ENCODE peak calls at places on chromosomes 13 and 19, in seven cellular contexts. N is dorsolateral prefrontal cortex; Z is CD8-positive, alpha-beta T cell; S is OCI-LY7; M is thoracic aorta; G is endothelial cell; X is fibroblast of lung. D is an unnamed sample.

GRCh38 chr13:100673376-100673830 is 1.2 kb downstream of the TMTC4 start:
- DNase-seq in N (no peak), Z (no peak), S (no peak), M (no peak), G (peak), X (no peak), D (no peak)

GRCh38 chr19:50896591-50897190 is 14.5 kb downstream of the KLK4 start:
- DNase-seq in N (no peak), Z (no peak), S (peak), M (no peak), G (no peak), X (peak), D (peak)

GRCh38 chr19:16067205-16067938 is 8.9 kb upstream of the TPM4 start:
- DNase-seq in N (no peak), Z (no peak), S (no peak), M (peak), G (no peak), X (peak), D (no peak)

GRCh38 chr19:38556521-38557174 is 61.1 kb downstream of the MAP4K1 start:
- DNase-seq in N (no peak), Z (no peak), S (peak), M (no peak), G (no peak), X (no peak), D (no peak)

GRCh38 chr19:39148939-39149529 is 23.4 kb downstream of the PAK4 start:
- DNase-seq in N (no peak), Z (no peak), S (no peak), M (no peak), G (no peak), X (no peak), D (no peak)

GRCh38 chr13:93861818-93862217 is 617.7 kb downstream of the DCT start:
- DNase-seq in N (no peak), Z (no peak), S (no peak), M (no peak), G (no peak), X (peak), D (no peak)

GRCh38 chr19:1252221-1252817 is 3.9 kb downstream of the MIDN start:
- DNase-seq in N (no peak), Z (peak), S (peak), M (peak), G (peak), X (peak), D (peak)

GRCh38 chr19:30968210-30968609 is 381.0 kb downstream of the TSHZ3 start:
- DNase-seq in N (no peak), Z (no peak), S (no peak), M (no peak), G (no peak), X (no peak), D (no peak)

GRCh38 chr13:72875233-72875632 is 93.3 kb downstream of the PIBF1 start:
- DNase-seq in N (no peak), Z (no peak), S (no peak), M (no peak), G (no peak), X (peak), D (no peak)

GRCh38 chr13:44293354-44293753 is 80.3 kb upstream of the SERP2 start:
- DNase-seq in N (no peak), Z (no peak), S (no peak), M (no peak), G (no peak), X (no peak), D (no peak)

GRCh38 chr13:24671367-24672117 is 8.7 kb upstream of the ATP12A start:
- DNase-seq in N (no peak), Z (no peak), S (peak), M (no peak), G (peak), X (peak), D (peak)

GRCh38 chr19:3060852-3061182 is 1.5 kb downstream of the TLE5 start:
- DNase-seq in N (no peak), Z (no peak), S (no peak), M (no peak), G (no peak), X (no peak), D (no peak)

GRCh38 chr19:4694211-4694987 is 24.3 kb upstream of the MYDGF start:
- DNase-seq in N (peak), Z (no peak), S (no peak), M (no peak), G (no peak), X (peak), D (no peak)

GRCh38 chr19:35153701-35154534 is 617 bp upstream of the FXYD5 start:
- DNase-seq in N (no peak), Z (peak), S (peak), M (no peak), G (peak), X (peak), D (peak)

GRCh38 chr13:76019421-76020044 is 383.4 kb downstream of the LMO7 start:
- DNase-seq in N (peak), Z (no peak), S (peak), M (no peak), G (peak), X (peak), D (no peak)
- TF ChIP-seq CTCF in N (peak), Z (no peak), S (peak), M (no peak), G (no peak), X (no peak), D (peak)

GRCh38 chr19:8610041-8610927 is at the start of gene ADAMTS10:
- DNase-seq in N (no peak), Z (no peak), S (no peak), M (no peak), G (peak), X (peak), D (peak)

GRCh38 chr19:8611391-8611883 is 922 bp upstream of the ADAMTS10 start:
- DNase-seq in N (no peak), Z (no peak), S (no peak), M (no peak), G (no peak), X (peak), D (no peak)

GRCh38 chr19:8608858-8609209 is 1.7 kb downstream of the ADAMTS10 start:
- DNase-seq in N (no peak), Z (no peak), S (no peak), M (no peak), G (no peak), X (no peak), D (no peak)

GRCh38 chr19:8610928-8611284 is 391 bp upstream of the ADAMTS10 start:
- DNase-seq in N (no peak), Z (no peak), S (no peak), M (no peak), G (no peak), X (no peak), D (no peak)

GRCh38 chr19:8609210-8610040 is 1.1 kb downstream of the ADAMTS10 start:
- DNase-seq in N (peak), Z (no peak), S (no peak), M (peak), G (peak), X (peak), D (peak)
- TF ChIP-seq CTCF in N (no peak), Z (no peak), S (no peak), M (peak), G (no peak), X (peak), D (no peak)

GRCh38 chr13:48749699-48750473 is 96.2 kb downstream of the CYSLTR2 start:
- DNase-seq in N (peak), Z (peak), S (peak), M (peak), G (peak), X (peak), D (peak)
- TF ChIP-seq CTCF in N (peak), Z (no peak), S (peak), M (peak), G (no peak), X (peak), D (peak)

GRCh38 chr19:45348367-45349125 is 8.0 kb downstream of the KLC3 start:
- DNase-seq in N (no peak), Z (no peak), S (no peak), M (no peak), G (no peak), X (no peak), D (no peak)

GRCh38 chr19:45344621-45345505 is 4.3 kb downstream of the KLC3 start:
- DNase-seq in N (no peak), Z (no peak), S (no peak), M (no peak), G (no peak), X (no peak), D (no peak)

GRCh38 chr19:45347570-45348366 is 7.2 kb downstream of the KLC3 start:
- DNase-seq in N (no peak), Z (no peak), S (no peak), M (no peak), G (no peak), X (no peak), D (no peak)

GRCh38 chr19:45345506-45345860 is 4.9 kb downstream of the KLC3 start:
- DNase-seq in N (no peak), Z (no peak), S (no peak), M (no peak), G (no peak), X (no peak), D (no peak)

GRCh38 chr19:45346449-45346848 is 5.9 kb downstream of the KLC3 start:
- DNase-seq in N (no peak), Z (no peak), S (no peak), M (no peak), G (no peak), X (no peak), D (no peak)
- TF ChIP-seq CTCF in N (no peak), Z (no peak), S (no peak), M (no peak), G (no peak), X (no peak), D (no peak)

DNA sequence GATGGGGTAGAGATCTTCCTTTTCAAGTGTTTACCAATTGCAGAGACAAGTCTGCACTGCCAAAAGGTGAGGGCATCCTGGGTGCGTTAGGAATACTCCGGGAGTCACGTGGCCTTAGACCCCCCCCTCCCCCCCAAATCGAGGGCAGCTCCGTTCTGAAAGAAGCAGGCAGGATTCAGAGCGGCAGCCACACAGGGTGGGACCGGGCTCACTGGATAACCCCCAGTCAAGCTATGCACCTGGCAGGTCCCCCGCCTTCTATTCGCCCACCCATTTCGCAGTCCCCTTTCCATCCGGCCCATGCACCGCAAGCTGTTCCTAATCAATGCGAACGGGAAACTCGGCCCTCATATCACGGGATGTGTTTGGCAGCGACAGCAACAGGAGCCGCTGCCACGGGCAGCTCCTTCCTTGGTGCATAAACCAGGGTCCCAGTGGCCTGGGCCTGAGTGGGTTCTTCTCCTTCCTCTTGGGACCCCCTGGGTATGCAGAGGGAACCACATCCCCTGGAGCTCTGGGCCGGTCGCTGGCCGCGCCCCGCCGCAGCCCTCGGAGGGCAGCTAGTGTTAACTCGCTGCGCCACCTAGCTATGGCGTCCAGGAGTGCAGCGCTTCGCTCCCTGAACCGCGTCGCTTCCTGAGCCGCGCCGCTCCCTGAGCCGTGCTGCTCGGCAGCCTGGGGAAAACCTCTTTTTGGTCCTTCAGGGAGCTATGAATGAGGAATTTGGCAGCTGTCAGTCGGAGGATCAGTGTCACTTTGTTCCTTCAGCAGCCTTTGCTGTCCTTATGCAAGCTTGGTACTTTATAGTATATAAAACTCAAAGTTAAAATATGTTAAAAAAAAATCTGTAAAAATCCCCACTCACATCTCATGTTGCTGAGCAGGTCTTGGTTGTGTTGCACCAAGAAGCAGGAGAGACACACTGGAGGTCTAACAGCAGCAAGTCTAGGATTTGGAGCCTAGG is 41.4 kb downstream of the LYL1 start:
- DNase-seq in N (peak), Z (peak), S (peak), M (no peak), G (peak), X (peak), D (peak)
- TF ChIP-seq CTCF in N (peak), Z (peak), S (peak), M (peak), G (peak), X (peak), D (peak)

GRCh38 chr19:48379058-48379457 is 12.3 kb downstream of the KDELR1 start:
- DNase-seq in N (no peak), Z (no peak), S (no peak), M (no peak), G (no peak), X (no peak), D (no peak)

GRCh38 chr19:48378194-48378570 is 13.2 kb downstream of the KDELR1 start:
- DNase-seq in N (no peak), Z (no peak), S (no peak), M (no peak), G (no peak), X (no peak), D (no peak)

GRCh38 chr19:48386981-48387380 is 4.4 kb downstream of the KDELR1 start:
- DNase-seq in N (no peak), Z (no peak), S (no peak), M (no peak), G (no peak), X (no peak), D (no peak)

GRCh38 chr19:48385461-48386087 is 5.8 kb downstream of the KDELR1 start:
- DNase-seq in N (no peak), Z (no peak), S (no peak), M (no peak), G (no peak), X (no peak), D (no peak)

GRCh38 chr19:48381178-48381950 is 10.0 kb downstream of the KDELR1 start:
- DNase-seq in N (no peak), Z (no peak), S (no peak), M (no peak), G (no peak), X (no peak), D (no peak)
- TF ChIP-seq CTCF in N (no peak), Z (no peak), S (no peak), M (no peak), G (no peak), X (no peak), D (no peak)

GRCh38 chr13:37427843-37428494 is 170.6 kb downstream of the POSTN start:
- DNase-seq in N (no peak), Z (no peak), S (peak), M (no peak), G (no peak), X (no peak), D (no peak)
- TF ChIP-seq CTCF in N (no peak), Z (no peak), S (peak), M (no peak), G (no peak), X (no peak), D (no peak)